ENCODE peak calls at places on chromosomes 13 and 19, in four cellular contexts. A is heart right ventricle, X is fibroblast of lung, H is Karpas-422. B is an unnamed sample. For H3K36me3, the result is how much of the 10 kb centered on the place peaks cover.

GRCh38 chr13:20057214-20057613 is 98.7 kb downstream of the ZMYM2 start:
- DNase-seq in H (no peak), A (no peak), X (no peak), B (no peak)

GRCh38 chr19:50877338-50877737 is 4.1 kb downstream of the KLK2 start:
- DNase-seq in A (no peak), H (no peak), X (no peak), B (no peak)

GRCh38 chr19:3014135-3014534 is 14.9 kb downstream of the TLE2 start:
- DNase-seq in X (no peak), H (no peak), A (no peak), B (no peak)

GRCh38 chr19:42216653-42217521 is 590 bp downstream of the DEDD2 start:
- DNase-seq in H (peak), X (peak), A (peak), B (peak)

GRCh38 chr13:31925079-31925478 is 106.5 kb upstream of the FRY start:
- DNase-seq in X (no peak), H (no peak), A (no peak), B (no peak)

GRCh38 chr19:2042485-2043268 is 8.4 kb downstream of the MKNK2 start:
- DNase-seq in A (peak), X (no peak), H (peak), B (peak)

GRCh38 chr13:97116754-97117153 is 105.4 kb upstream of the MBNL2 start:
- DNase-seq in X (peak), H (no peak), A (no peak), B (no peak)

GRCh38 chr13:75550159-75550567 is 572 bp downstream of the UCHL3 start:
- DNase-seq in A (no peak), H (peak), X (peak), B (peak)

GRCh38 chr13:78712866-78713265 is 53.9 kb upstream of the OBI1 start:
- DNase-seq in X (no peak), H (no peak), A (no peak), B (no peak)

GRCh38 chr13:47869780-47870179 is 131.3 kb downstream of the SUCLA2 start:
- DNase-seq in X (no peak), H (no peak), A (no peak), B (no peak)

GRCh38 chr13:23020246-23020843 is 160.4 kb upstream of the SGCG start:
- DNase-seq in A (no peak), X (peak), H (peak), B (peak)

GRCh38 chr19:47398707-47399106 is 20.6 kb downstream of the MEIS3 start:
- DNase-seq in H (no peak), X (no peak), A (no peak), B (no peak)

GRCh38 chr13:106488671-106489070 is 46.8 kb downstream of the EFNB2 start:
- DNase-seq in A (no peak), X (no peak), H (no peak), B (no peak)

GRCh38 chr13:58869566-58869965 is 1238.0 kb downstream of the PCDH17 start:
- DNase-seq in X (no peak), H (no peak), A (no peak), B (no peak)

GRCh38 chr13:99651016-99651415 is 149.7 kb downstream of the TM9SF2 start:
- DNase-seq in A (no peak), H (no peak), X (no peak), B (no peak)

GRCh38 chr13:55155046-55155445 is 1985.7 kb upstream of the PRR20A start:
- DNase-seq in A (no peak), H (no peak), X (no peak), B (no peak)

GRCh38 chr13:95020298-95020987 is 280.8 kb downstream of the ABCC4 start:
- DNase-seq in X (peak), A (no peak), H (no peak), B (no peak)

GRCh38 chr13:97911311-97912138 is 42.0 kb upstream of the IPO5 start:
- DNase-seq in X (no peak), A (no peak), H (peak), B (no peak)

GRCh38 chr19:1251233-1251502 is 2.8 kb downstream of the MIDN start:
- DNase-seq in H (no peak), A (no peak), X (peak), B (peak)

GRCh38 chr19:15457701-15458484 is 6.5 kb downstream of the RASAL3 start:
- DNase-seq in A (no peak), X (no peak), H (no peak), B (no peak)
- H3K36me3 ChIP-seq in A (under half), X (under half), H (under half), B (under half)

GRCh38 chr19:56269348-56269747 is 3.2 kb upstream of the EDDM13 start:
- DNase-seq in H (no peak), A (no peak), X (no peak), B (no peak)
- H3K4me3 ChIP-seq in H (no peak), A (no peak), X (no peak), B (no peak)

GRCh38 chr19:10922638-10923014 is 5.8 kb downstream of the YIPF2 start:
- DNase-seq in X (no peak), A (no peak), H (no peak), B (no peak)

GRCh38 chr19:10921909-10922637 is 6.4 kb downstream of the YIPF2 start:
- DNase-seq in H (no peak), A (no peak), X (no peak), B (no peak)

GRCh38 chr19:10924597-10924996 is 3.8 kb downstream of the YIPF2 start:
- DNase-seq in X (no peak), H (no peak), A (no peak), B (no peak)

GRCh38 chr19:10921199-10921879 is 7.1 kb downstream of the YIPF2 start:
- DNase-seq in A (no peak), H (no peak), X (no peak), B (no peak)

DNA sequence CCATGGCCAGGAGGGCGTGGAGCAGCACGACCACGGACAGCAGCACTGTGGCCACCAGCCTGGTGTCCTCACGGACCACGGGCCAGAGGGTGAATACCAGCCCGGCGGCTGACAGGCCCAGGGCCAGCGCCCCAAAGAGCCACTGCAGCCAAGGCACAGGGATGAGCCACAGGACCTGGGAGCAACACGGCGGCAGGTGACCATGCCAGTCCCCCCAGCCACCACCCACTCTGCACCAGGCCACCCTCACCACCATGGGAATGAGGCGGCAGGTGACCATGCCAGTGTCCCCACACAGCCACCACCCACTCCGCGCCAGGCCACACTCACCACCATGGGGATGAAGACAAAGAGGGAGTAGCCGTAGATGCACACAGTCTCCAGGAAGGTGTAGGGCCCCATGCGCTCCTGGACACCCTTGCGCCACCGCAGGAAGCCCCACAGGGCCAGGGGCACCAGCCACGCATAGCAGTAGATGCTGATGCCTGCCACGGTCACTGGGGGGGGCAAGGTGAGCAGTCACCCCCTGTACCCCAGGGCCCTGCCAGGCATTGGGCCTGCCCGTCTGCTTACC is 4.8 kb downstream of the YIPF2 start:
- DNase-seq in A (no peak), H (no peak), X (no peak), B (no peak)
- H3K36me3 ChIP-seq in A (half or more), H (under half), X (under half), B (under half)

GRCh38 chr19:45472557-45473365 is 5.0 kb downstream of the FOSB start:
- DNase-seq in H (no peak), X (no peak), A (no peak), B (no peak)
- H3K4me3 ChIP-seq in H (no peak), X (no peak), A (peak), B (no peak)

GRCh38 chr19:14700711-14701110 is 10.9 kb downstream of the ZNF333 start:
- DNase-seq in H (no peak), A (no peak), X (no peak), B (no peak)
- H3K36me3 ChIP-seq in H (under half), A (half or more), X (under half), B (under half)

DNA sequence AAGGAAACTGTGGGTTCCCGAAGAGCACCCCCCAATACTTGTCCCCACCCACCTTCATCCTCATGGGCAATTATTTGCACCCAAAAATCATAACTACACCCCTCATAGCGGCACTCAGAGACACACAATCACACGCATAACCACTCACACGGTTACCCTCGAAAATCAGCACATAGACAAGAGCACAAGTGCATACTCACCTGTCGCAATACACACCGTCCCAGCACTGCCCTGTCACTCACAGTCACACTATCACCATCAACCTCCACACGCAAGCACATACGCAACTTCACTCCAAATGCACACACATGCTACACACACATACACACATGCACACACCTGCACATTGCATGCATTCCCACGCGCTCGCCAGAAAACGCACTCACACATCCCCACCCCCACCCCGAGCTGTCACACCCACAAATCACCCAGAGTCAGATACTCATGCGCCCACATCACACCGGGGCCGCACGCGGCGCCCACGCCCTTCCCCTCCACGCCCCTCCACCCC is 535 bp downstream of the COL5A3 start:
- DNase-seq in A (no peak), H (no peak), X (no peak), B (no peak)
- H3K4me3 ChIP-seq in A (peak), H (no peak), X (peak), B (peak)

GRCh38 chr19:49876422-49877019 is 634 bp downstream of the AKT1S1 start:
- DNase-seq in H (peak), A (peak), X (peak), B (peak)

GRCh38 chr19:49874503-49875157 is 2.5 kb downstream of the AKT1S1 start:
- DNase-seq in A (no peak), H (no peak), X (no peak), B (no peak)

GRCh38 chr19:49875801-49876421 is 1.2 kb downstream of the AKT1S1 start:
- DNase-seq in H (peak), A (peak), X (peak), B (peak)

GRCh38 chr19:49873834-49874233 is 3.3 kb downstream of the AKT1S1 start:
- DNase-seq in H (no peak), A (no peak), X (no peak), B (no peak)

DNA sequence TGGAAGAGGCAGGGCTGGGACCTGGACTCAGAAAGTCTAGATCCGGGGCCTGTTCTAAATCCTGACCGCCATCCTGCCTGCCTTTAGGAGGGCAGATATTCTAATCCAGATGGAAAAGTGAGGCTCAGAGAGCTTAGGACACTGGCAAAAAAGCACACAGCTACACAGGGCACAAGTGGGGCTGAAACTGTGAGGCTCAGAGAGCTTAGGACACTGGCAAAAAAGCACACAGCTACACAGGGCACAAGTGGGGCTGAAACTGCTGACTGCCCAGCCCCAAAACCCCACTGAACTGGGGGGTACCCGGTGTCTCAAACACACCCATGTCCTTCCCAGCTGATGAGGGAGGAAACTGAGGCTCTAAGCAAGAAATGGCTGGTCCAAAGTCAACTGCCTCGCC is 2.0 kb downstream of the AKT1S1 start:
- DNase-seq in X (no peak), A (no peak), H (no peak), B (no peak)
- H3K36me3 ChIP-seq in X (under half), A (under half), H (under half), B (under half)

GRCh38 chr19:33294058-33294798 is 8.1 kb downstream of the CEBPA start:
- DNase-seq in A (no peak), X (no peak), H (no peak), B (no peak)
- H3K4me3 ChIP-seq in A (no peak), X (no peak), H (no peak), B (no peak)